ENCODE peak calls at places on chromosomes 13 and 19, in seven cellular contexts. M is H54; B is activated naive CD4-positive, alpha-beta T cell treated with anti-CD3 and anti-CD28 coated beads for 36 hours; U is germinal center; W is lower leg skin; C is GM03348; P is stimulated activated CD4-positive, alpha-beta T cell treated with anti-CD3 and anti-CD28 coated beads, Interleukin-1b, Interleukin-23, amount 100 ng/mL, for 48 hours. O is an unnamed sample.

GRCh38 chr13:62432295-62432694 is 1016.6 kb upstream of the PCDH20 start:
- DNase-seq in P (no peak), U (no peak), B (no peak), C (no peak), M (no peak), W (no peak), O (no peak)

GRCh38 chr13:99923877-99924582 is 47.5 kb downstream of the ZIC5 start:
- DNase-seq in P (no peak), M (no peak), C (no peak), W (no peak), B (no peak), U (no peak), O (no peak)

GRCh38 chr13:22748866-22749586 is 431.8 kb upstream of the SGCG start:
- DNase-seq in W (no peak), B (no peak), P (no peak), C (peak), M (no peak), U (no peak), O (no peak)

GRCh38 chr13:64248371-64249065 is 2832.9 kb upstream of the PCDH20 start:
- DNase-seq in P (no peak), C (peak), B (no peak), U (no peak), W (no peak), M (no peak), O (no peak)

GRCh38 chr19:33590224-33590623 is 31.5 kb upstream of the CHST8 start:
- DNase-seq in C (no peak), U (no peak), B (no peak), M (no peak), W (no peak), P (no peak), O (no peak)

GRCh38 chr19:531009-531752 is 379 bp upstream of the CDC34 start:
- DNase-seq in M (peak), U (peak), P (peak), C (peak), B (peak), W (no peak), O (peak)

GRCh38 chr13:80083516-80084085 is 257.3 kb downstream of the SPRY2 start:
- DNase-seq in P (no peak), W (no peak), M (no peak), U (no peak), B (no peak), C (peak), O (no peak)

GRCh38 chr13:110388141-110388943 is 81.3 kb downstream of the COL4A2 start:
- DNase-seq in P (no peak), M (no peak), C (peak), B (no peak), W (no peak), U (no peak), O (no peak)

GRCh38 chr13:66805657-66806056 is 424.5 kb downstream of the PCDH9 start:
- DNase-seq in M (no peak), U (no peak), C (no peak), B (no peak), P (no peak), W (no peak), O (no peak)

GRCh38 chr19:15194938-15195337 is 5.9 kb downstream of the NOTCH3 start:
- DNase-seq in C (peak), U (no peak), B (no peak), W (no peak), P (no peak), M (peak), O (no peak)

GRCh38 chr19:51938936-51939335 is 11.7 kb downstream of the ZNF613 start:
- DNase-seq in P (no peak), B (no peak), U (no peak), C (no peak), M (no peak), W (no peak), O (no peak)

GRCh38 chr19:17807731-17808316 is 12.9 kb downstream of the B3GNT3 start:
- DNase-seq in U (no peak), W (no peak), B (peak), M (no peak), C (no peak), P (no peak), O (no peak)

GRCh38 chr19:51136333-51136732 is 5.8 kb upstream of the SIGLEC7 start:
- DNase-seq in W (no peak), M (no peak), U (no peak), P (no peak), C (no peak), B (no peak), O (no peak)

GRCh38 chr13:51970251-51970793 is 40.9 kb downstream of the ATP7B start:
- DNase-seq in W (no peak), U (no peak), M (no peak), P (no peak), C (no peak), B (no peak), O (no peak)

GRCh38 chr19:49333426-49334288 is 1.5 kb upstream of the CD37 start:
- DNase-seq in U (peak), B (peak), C (no peak), M (no peak), P (peak), W (no peak), O (peak)